ENCODE peak calls at places on chromosomes 16 and 17, in six cellular contexts. A is OCI-LY7, E is IMR-90, V is neuronal stem cell, T is fibroblast of lung, C is trophoblast cell. W is an unnamed sample.
A peak's percentile ranks its signal among the peaks of the same experiment; 100 is the strongest.

GRCh38 chr17:43952351-43952723 is 1.4 kb downstream of the PYY start:
- DNase-seq in A (no peak), E (no peak), V (no peak), T (peak; percentile 9), C (no peak), W (peak; percentile 46)

GRCh38 chr17:28327031-28327607 is 8.1 kb downstream of the TMEM97 start:
- DNase-seq in A (no peak), E (peak; percentile 52), V (no peak), T (no peak), C (peak; percentile 62), W (no peak)

GRCh38 chr17:34762078-34762477 is 182.7 kb downstream of the TMEM132E start:
- DNase-seq in A (no peak), E (no peak), V (no peak), T (no peak), C (no peak), W (no peak)

GRCh38 chr17:4920351-4921048 is 11.6 kb upstream of the GP1BA start:
- DNase-seq in A (no peak), E (peak; percentile 38), V (no peak), T (no peak), C (peak; percentile 92), W (no peak)

GRCh38 chr17:50689956-50690886 is 17.5 kb downstream of the ANKRD40 start:
- DNase-seq in A (no peak), E (no peak), V (peak; percentile 88), T (peak; percentile 27), C (no peak), W (no peak)

GRCh38 chr16:65415460-65415859 is 293.6 kb upstream of the CDH11 start:
- DNase-seq in A (no peak), E (peak; percentile 12), V (no peak), T (peak; percentile 92), C (no peak), W (no peak)

GRCh38 chr16:56331399-56331798 is 93.9 kb downstream of the AMFR start:
- DNase-seq in A (no peak), E (no peak), V (no peak), T (no peak), C (no peak), W (no peak)

GRCh38 chr17:17840751-17841591 is 4.2 kb upstream of the SREBF1 start:
- DNase-seq in A (peak; percentile 22), E (peak; percentile 54), V (no peak), T (peak; percentile 46), C (peak; percentile 60), W (no peak)

GRCh38 chr17:79655672-79656290 is 44.9 kb upstream of the RBFOX3 start:
- DNase-seq in A (no peak), E (no peak), V (no peak), T (no peak), C (no peak), W (no peak)

GRCh38 chr17:33498069-33498468 is 205.0 kb upstream of the ASIC2 start:
- DNase-seq in A (no peak), E (no peak), V (no peak), T (no peak), C (no peak), W (peak; percentile 22)
- H2AFZ ChIP-seq in A (no peak overlapping the region), E (no peak overlapping the region), V (no peak overlapping the region), T (no peak overlapping the region), C (no peak overlapping the region), W (no peak overlapping the region)

DNA sequence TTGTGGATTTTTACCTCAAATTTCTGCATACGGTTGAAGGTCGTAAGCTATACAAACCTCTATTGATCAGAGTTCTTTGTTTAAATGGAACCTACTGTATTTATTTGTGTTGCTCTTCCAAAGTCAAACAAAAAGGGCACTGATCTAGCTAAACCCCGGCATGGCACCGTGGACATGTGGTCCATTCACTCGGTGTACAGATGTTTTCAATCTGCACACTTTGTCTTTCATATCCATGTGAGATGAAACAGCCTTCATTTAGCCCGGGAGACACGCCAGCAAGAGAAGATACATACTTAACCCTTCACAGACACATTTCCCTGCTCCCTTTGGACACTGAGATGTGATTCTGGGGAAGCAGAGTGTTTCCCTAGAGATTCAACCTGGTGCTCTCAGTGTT is 238.3 kb upstream of the MAF start:
- DNase-seq in A (no peak), E (no peak), V (no peak), T (no peak), C (no peak), W (peak; percentile 49)
- H3K4me2 ChIP-seq in A (no peak overlapping the region), E (no peak overlapping the region), V (no peak overlapping the region), T (peak overlapping the region; percentile 85), C (no peak overlapping the region), W (peak overlapping the region; percentile 74)

GRCh38 chr16:9827062-9827752 is 355.0 kb downstream of the GRIN2A start:
- DNase-seq in A (no peak), E (no peak), V (no peak), T (no peak), C (no peak), W (no peak)
- H2AFZ ChIP-seq in A (no peak overlapping the region), E (no peak overlapping the region), V (no peak overlapping the region), T (no peak overlapping the region), C (no peak overlapping the region), W (no peak overlapping the region)

GRCh38 chr17:47649972-47650524 is 329 bp downstream of the KPNB1 start:
- DNase-seq in A (no peak), E (no peak), V (peak; percentile 67), T (no peak), C (peak; percentile 44), W (no peak)
- H3K4me2 ChIP-seq in A (peak overlapping the region; percentile 57), E (no peak overlapping the region), V (peak overlapping the region; percentile 41), T (no peak overlapping the region), C (peak overlapping the region; percentile 27), W (peak overlapping the region; percentile 57)

GRCh38 chr17:76642994-76643393 is 563 bp downstream of the ST6GALNAC1 start:
- DNase-seq in A (no peak), E (no peak), V (no peak), T (no peak), C (no peak), W (no peak)

GRCh38 chr17:76645481-76645880 is 1.9 kb upstream of the ST6GALNAC1 start:
- DNase-seq in A (no peak), E (no peak), V (no peak), T (no peak), C (no peak), W (no peak)

GRCh38 chr17:76644995-76645394 is 1.4 kb upstream of the ST6GALNAC1 start:
- DNase-seq in A (no peak), E (no peak), V (no peak), T (no peak), C (no peak), W (no peak)

GRCh38 chr17:76642032-76642561 is 1.5 kb downstream of the ST6GALNAC1 start:
- DNase-seq in A (no peak), E (no peak), V (no peak), T (no peak), C (peak; percentile 29), W (no peak)

DNA sequence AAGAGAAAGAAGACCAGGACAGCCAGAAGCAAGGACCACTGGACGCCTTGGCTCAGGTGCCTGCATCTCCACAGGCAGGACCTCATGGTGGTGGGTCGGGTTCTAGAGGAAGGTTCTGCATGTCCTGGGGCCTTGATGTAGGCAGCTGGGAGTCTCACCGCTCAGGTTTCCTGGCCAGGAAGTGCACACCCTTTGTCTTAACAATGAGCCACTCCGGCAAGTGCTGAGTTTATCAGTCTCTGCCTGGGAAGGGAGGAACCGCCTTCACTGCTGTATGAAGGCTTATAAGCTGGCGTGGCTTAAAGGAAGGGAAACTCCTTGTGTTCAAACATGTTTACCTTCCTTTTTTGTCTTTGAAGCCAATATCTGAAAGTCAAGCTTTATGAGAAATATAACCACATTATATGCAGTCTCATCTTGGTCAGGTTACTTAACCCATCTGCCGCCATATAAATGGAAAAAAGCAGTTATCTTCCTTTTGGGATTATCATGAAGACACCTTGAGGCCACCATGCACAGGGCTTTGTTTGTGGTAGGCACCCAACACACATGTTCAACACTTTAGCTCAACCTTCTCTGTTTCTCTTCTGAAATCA is at the start of gene ST6GALNAC1:
- DNase-seq in A (no peak), E (no peak), V (no peak), T (no peak), C (no peak), W (peak; percentile 64)
- H2AFZ ChIP-seq in A (no peak within 1 kb of the TSS), E (no peak within 1 kb of the TSS), V (peak within 1 kb of the TSS; percentile 36), T (no peak within 1 kb of the TSS), C (no peak within 1 kb of the TSS), W (no peak within 1 kb of the TSS)

DNA sequence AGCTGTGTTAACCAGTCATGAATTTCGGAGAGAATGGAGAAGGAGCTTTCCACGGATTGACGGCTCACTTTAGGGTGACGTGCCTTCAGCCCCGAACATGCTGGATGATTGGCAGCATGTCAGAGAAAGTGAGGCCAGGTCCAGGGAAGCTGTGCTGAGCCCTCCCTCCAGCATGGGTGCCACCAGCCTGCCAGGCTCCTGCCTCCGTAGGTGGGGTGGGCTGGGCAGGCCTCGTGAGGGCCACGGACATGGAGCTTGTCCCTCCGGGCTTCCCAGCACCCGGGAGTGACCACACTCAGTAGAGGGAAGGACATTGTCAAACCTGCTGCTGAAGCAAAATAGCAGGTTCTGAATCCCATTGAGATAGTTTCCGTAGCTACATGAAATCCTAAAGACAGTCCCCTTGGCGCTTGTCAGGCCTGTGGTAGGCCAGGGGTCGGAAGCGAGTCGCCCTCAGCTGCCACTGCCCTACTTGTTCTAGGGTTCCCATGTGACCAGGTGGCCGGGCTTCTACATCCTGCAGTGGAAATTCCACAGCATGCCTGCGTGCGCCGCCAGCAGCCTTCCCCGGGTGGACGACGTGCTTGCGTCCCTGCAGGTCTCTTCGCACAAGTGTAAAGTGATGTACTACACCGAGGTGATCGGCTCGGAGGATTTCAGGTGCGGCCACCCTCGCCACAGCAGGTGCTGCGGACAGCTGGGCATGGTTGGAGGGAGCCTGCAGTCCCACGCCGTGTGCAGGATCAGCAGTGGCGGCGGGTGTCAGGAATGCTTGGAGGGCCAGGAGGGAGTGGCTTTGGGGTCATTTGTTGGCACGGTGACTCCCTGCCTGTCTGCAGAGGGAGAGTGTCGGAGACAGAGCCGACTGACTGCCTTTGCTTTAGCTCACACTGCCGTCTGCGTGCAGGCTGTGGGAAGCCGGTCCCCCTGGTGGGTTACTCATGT is 72.3 kb downstream of the SEC14L1 start:
- DNase-seq in A (no peak), E (no peak), V (no peak), T (no peak), C (no peak), W (no peak)
- H3K4me2 ChIP-seq in A (peak overlapping the region; percentile 83), E (no peak overlapping the region), V (no peak overlapping the region), T (no peak overlapping the region), C (no peak overlapping the region), W (no peak overlapping the region)

GRCh38 chr16:13909069-13909468 is 10.9 kb upstream of the ERCC4 start:
- DNase-seq in A (no peak), E (no peak), V (no peak), T (no peak), C (no peak), W (no peak)
- H2AFZ ChIP-seq in A (no peak overlapping the region), E (peak overlapping the region; percentile 8), V (no peak overlapping the region), T (no peak overlapping the region), C (no peak overlapping the region), W (no peak overlapping the region)

GRCh38 chr17:57672205-57672632 is 72.9 kb downstream of the CCDC182 start:
- DNase-seq in A (peak; percentile 72), E (peak; percentile 51), V (no peak), T (peak; percentile 63), C (no peak), W (no peak)
- H3K4me2 ChIP-seq in A (peak overlapping the region; percentile 53), E (no peak overlapping the region), V (no peak overlapping the region), T (no peak overlapping the region), C (peak overlapping the region; percentile 31), W (peak overlapping the region; percentile 54)

DNA sequence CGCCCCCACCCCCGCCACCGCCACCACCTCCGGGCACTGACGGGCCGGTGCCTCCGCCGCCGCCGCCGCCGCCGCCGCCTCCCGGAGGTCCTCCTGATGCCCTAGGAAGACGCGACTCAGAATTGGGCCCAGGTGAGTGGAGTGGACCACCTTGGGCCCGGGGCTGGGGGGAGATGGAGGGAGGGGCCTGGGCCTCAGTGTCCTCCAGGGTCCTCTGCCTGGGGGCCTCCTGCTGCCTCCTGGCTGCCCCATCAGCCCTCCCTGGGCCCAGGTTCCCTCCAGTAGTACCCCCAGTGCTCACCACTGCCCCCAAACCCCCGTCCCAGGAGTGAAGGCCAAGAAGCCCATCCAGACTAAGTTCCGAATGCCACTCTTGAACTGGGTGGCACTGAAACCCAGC is 19.9 kb downstream of the SPATA32 start:
- DNase-seq in A (no peak), E (no peak), V (no peak), T (no peak), C (no peak), W (no peak)
- H2AFZ ChIP-seq in A (no peak overlapping the region), E (no peak overlapping the region), V (no peak overlapping the region), T (no peak overlapping the region), C (no peak overlapping the region), W (no peak overlapping the region)